ENCODE peak calls at places on chromosome X, in six cellular contexts. I is AG08396, A is iPS-NIHi11, E is fibroblast of mammary gland, P is NCI-H774, Q is SW480. B is an unnamed sample.

GRCh38 chrX:49106930-49107329 is 16.6 kb downstream of the GPKOW start:
- DNase-seq in A (peak), P (no peak), E (peak), Q (peak), I (peak), B (peak)

GRCh38 chrX:12973561-12974216 is 1.2 kb upstream of the TMSB4X start:
- DNase-seq in P (no peak), E (no peak), Q (no peak), I (no peak), A (no peak), B (peak)

GRCh38 chrX:71107762-71108360 is 1.3 kb upstream of the CXorf65 start:
- DNase-seq in E (no peak), A (no peak), P (no peak), I (no peak), Q (no peak), B (no peak)

GRCh38 chrX:16251782-16252181 is 84.5 kb downstream of the MAGEB17 start:
- DNase-seq in Q (no peak), E (no peak), P (no peak), I (no peak), A (no peak), B (no peak)

GRCh38 chrX:133444196-133444595 is 28.9 kb upstream of the GPC4 start:
- DNase-seq in E (no peak), I (no peak), A (no peak), Q (no peak), P (no peak), B (peak)

GRCh38 chrX:24189490-24189889 is 40.0 kb downstream of the ZFX start:
- DNase-seq in P (no peak), A (no peak), Q (no peak), I (no peak), E (no peak), B (no peak)

GRCh38 chrX:120793098-120793497 is 82.6 kb downstream of the CT47B1 start:
- DNase-seq in I (no peak), A (no peak), P (no peak), Q (no peak), E (no peak), B (no peak)

GRCh38 chrX:258291-259040 is 22.7 kb upstream of the PLCXD1 start:
- DNase-seq in E (no peak), A (no peak), Q (no peak), I (no peak), P (no peak), B (no peak)

GRCh38 chrX:148573119-148573518 is 72.7 kb downstream of the AFF2 start:
- DNase-seq in I (no peak), A (no peak), P (no peak), Q (no peak), E (no peak), B (no peak)

GRCh38 chrX:107880054-107880610 is 54.5 kb downstream of the MID2 start:
- DNase-seq in A (no peak), Q (no peak), E (peak), I (no peak), P (no peak), B (no peak)

GRCh38 chrX:134181261-134181660 is 55.7 kb upstream of the CCDC160 start:
- DNase-seq in A (peak), Q (no peak), P (no peak), E (no peak), I (no peak), B (peak)

GRCh38 chrX:24842486-24842885 is 148.8 kb downstream of the POLA1 start:
- DNase-seq in Q (no peak), P (no peak), I (no peak), E (no peak), A (no peak), B (no peak)

GRCh38 chrX:41085883-41086626 is 810 bp downstream of the USP9X start:
- DNase-seq in E (peak), I (peak), P (peak), Q (peak), A (peak), B (peak)

GRCh38 chrX:2626750-2627149 is 64.3 kb upstream of the CD99 start:
- DNase-seq in E (no peak), I (no peak), P (no peak), A (no peak), Q (no peak), B (no peak)

GRCh38 chrX:123172874-123173273 is 11.2 kb upstream of the GRIA3 start:
- DNase-seq in E (no peak), A (no peak), P (no peak), Q (no peak), I (no peak), B (no peak)

GRCh38 chrX:109264878-109265277 is 217.0 kb downstream of the GUCY2F start:
- DNase-seq in E (no peak), I (no peak), Q (no peak), A (no peak), P (no peak), B (no peak)

GRCh38 chrX:47573334-47574095 is 8.7 kb upstream of the TIMP1 start:
- DNase-seq in P (no peak), A (peak), I (peak), E (peak), Q (no peak), B (no peak)

GRCh38 chrX:54042609-54043010 is 1.7 kb downstream of the PHF8 start:
- DNase-seq in E (peak), Q (peak), I (peak), P (no peak), A (peak), B (peak)

GRCh38 chrX:69162466-69162865 is 2.8 kb downstream of the PJA1 start:
- DNase-seq in P (no peak), Q (no peak), A (no peak), E (no peak), I (no peak), B (no peak)

GRCh38 chrX:139738581-139738980 is 30.6 kb upstream of the MCF2 start:
- DNase-seq in A (peak), E (peak), I (no peak), Q (peak), P (no peak), B (no peak)

B was measured in HAP-1.